ENCODE peak calls at places on chromosome 12, in six cellular contexts. One of them, this sample, is unnamed.

GRCh38 chr12:70044170-70044569 is 199.1 kb upstream of the CNOT2 start:
- DNase-seq in AG09309: no peak
- DNase-seq in ovary: no peak
- DNase-seq in fibroblast of gingiva: no peak
- DNase-seq in stimulated activated effector memory CD8-positive, alpha-beta T cell treated with anti-CD3 and anti-CD28 coated beads, Interleukin-12 subunit alpha, Interleukin-12 subunit beta, amount 100 ng/mL, for 72 hours: no peak
- DNase-seq in AG08396: no peak
- DNase-seq in this sample: no peak

GRCh38 chr12:121331268-121331667 is 20.9 kb downstream of the ANAPC5 start:
- DNase-seq in AG09309: no peak
- DNase-seq in ovary: no peak
- DNase-seq in fibroblast of gingiva: no peak
- DNase-seq in stimulated activated effector memory CD8-positive, alpha-beta T cell treated with anti-CD3 and anti-CD28 coated beads, Interleukin-12 subunit alpha, Interleukin-12 subunit beta, amount 100 ng/mL, for 72 hours: no peak
- DNase-seq in AG08396: no peak
- DNase-seq in this sample: no peak

GRCh38 chr12:109648446-109648980 is 65.1 kb upstream of the FAM222A start:
- DNase-seq in AG09309: no peak
- DNase-seq in ovary: no peak
- DNase-seq in fibroblast of gingiva: no peak
- DNase-seq in stimulated activated effector memory CD8-positive, alpha-beta T cell treated with anti-CD3 and anti-CD28 coated beads, Interleukin-12 subunit alpha, Interleukin-12 subunit beta, amount 100 ng/mL, for 72 hours: no peak
- DNase-seq in AG08396: no peak
- DNase-seq in this sample: no peak

GRCh38 chr12:59452259-59452658 is 143.6 kb upstream of the SLC16A7 start:
- DNase-seq in AG09309: peak
- DNase-seq in ovary: no peak
- DNase-seq in fibroblast of gingiva: peak
- DNase-seq in stimulated activated effector memory CD8-positive, alpha-beta T cell treated with anti-CD3 and anti-CD28 coated beads, Interleukin-12 subunit alpha, Interleukin-12 subunit beta, amount 100 ng/mL, for 72 hours: no peak
- DNase-seq in AG08396: peak
- DNase-seq in this sample: no peak

GRCh38 chr12:29149691-29150382 is 759 bp downstream of the FAR2 start:
- DNase-seq in AG09309: no peak
- DNase-seq in ovary: no peak
- DNase-seq in fibroblast of gingiva: no peak
- DNase-seq in stimulated activated effector memory CD8-positive, alpha-beta T cell treated with anti-CD3 and anti-CD28 coated beads, Interleukin-12 subunit alpha, Interleukin-12 subunit beta, amount 100 ng/mL, for 72 hours: no peak
- DNase-seq in AG08396: no peak
- DNase-seq in this sample: no peak

GRCh38 chr12:70078161-70078560 is 165.1 kb upstream of the CNOT2 start:
- DNase-seq in AG09309: no peak
- DNase-seq in ovary: no peak
- DNase-seq in fibroblast of gingiva: no peak
- DNase-seq in stimulated activated effector memory CD8-positive, alpha-beta T cell treated with anti-CD3 and anti-CD28 coated beads, Interleukin-12 subunit alpha, Interleukin-12 subunit beta, amount 100 ng/mL, for 72 hours: no peak
- DNase-seq in AG08396: no peak
- DNase-seq in this sample: no peak

GRCh38 chr12:84817297-84817696 is 95.3 kb downstream of the SLC6A15 start:
- DNase-seq in AG09309: no peak
- DNase-seq in ovary: no peak
- DNase-seq in fibroblast of gingiva: no peak
- DNase-seq in stimulated activated effector memory CD8-positive, alpha-beta T cell treated with anti-CD3 and anti-CD28 coated beads, Interleukin-12 subunit alpha, Interleukin-12 subunit beta, amount 100 ng/mL, for 72 hours: no peak
- DNase-seq in AG08396: no peak
- DNase-seq in this sample: no peak

GRCh38 chr12:61538951-61539350 is 721.3 kb upstream of the USP15 start:
- DNase-seq in AG09309: no peak
- DNase-seq in ovary: no peak
- DNase-seq in fibroblast of gingiva: no peak
- DNase-seq in stimulated activated effector memory CD8-positive, alpha-beta T cell treated with anti-CD3 and anti-CD28 coated beads, Interleukin-12 subunit alpha, Interleukin-12 subunit beta, amount 100 ng/mL, for 72 hours: no peak
- DNase-seq in AG08396: no peak
- DNase-seq in this sample: no peak

GRCh38 chr12:5503774-5504173 is 71.9 kb downstream of the NTF3 start:
- DNase-seq in AG09309: no peak
- DNase-seq in ovary: no peak
- DNase-seq in fibroblast of gingiva: no peak
- DNase-seq in stimulated activated effector memory CD8-positive, alpha-beta T cell treated with anti-CD3 and anti-CD28 coated beads, Interleukin-12 subunit alpha, Interleukin-12 subunit beta, amount 100 ng/mL, for 72 hours: no peak
- DNase-seq in AG08396: no peak
- DNase-seq in this sample: no peak

GRCh38 chr12:69655616-69656336 is 43.3 kb downstream of the BEST3 start:
- DNase-seq in AG09309: peak
- DNase-seq in ovary: no peak
- DNase-seq in fibroblast of gingiva: peak
- DNase-seq in stimulated activated effector memory CD8-positive, alpha-beta T cell treated with anti-CD3 and anti-CD28 coated beads, Interleukin-12 subunit alpha, Interleukin-12 subunit beta, amount 100 ng/mL, for 72 hours: no peak
- DNase-seq in AG08396: peak
- DNase-seq in this sample: no peak

GRCh38 chr12:107079172-107080011 is 14.0 kb downstream of the CRY1 start:
- DNase-seq in AG09309: no peak
- DNase-seq in ovary: no peak
- DNase-seq in fibroblast of gingiva: peak
- DNase-seq in stimulated activated effector memory CD8-positive, alpha-beta T cell treated with anti-CD3 and anti-CD28 coated beads, Interleukin-12 subunit alpha, Interleukin-12 subunit beta, amount 100 ng/mL, for 72 hours: no peak
- DNase-seq in AG08396: peak
- DNase-seq in this sample: no peak

GRCh38 chr12:108562348-108563134 is at the start of gene ISCU:
- DNase-seq in AG09309: peak
- DNase-seq in ovary: peak
- DNase-seq in fibroblast of gingiva: peak
- DNase-seq in stimulated activated effector memory CD8-positive, alpha-beta T cell treated with anti-CD3 and anti-CD28 coated beads, Interleukin-12 subunit alpha, Interleukin-12 subunit beta, amount 100 ng/mL, for 72 hours: peak
- DNase-seq in AG08396: peak
- DNase-seq in this sample: peak

GRCh38 chr12:29455087-29455486 is 42.4 kb downstream of the OVCH1 start:
- DNase-seq in AG09309: no peak
- DNase-seq in ovary: no peak
- DNase-seq in fibroblast of gingiva: no peak
- DNase-seq in stimulated activated effector memory CD8-positive, alpha-beta T cell treated with anti-CD3 and anti-CD28 coated beads, Interleukin-12 subunit alpha, Interleukin-12 subunit beta, amount 100 ng/mL, for 72 hours: no peak
- DNase-seq in AG08396: no peak
- DNase-seq in this sample: no peak

GRCh38 chr12:67456281-67456918 is 187.2 kb downstream of the CAND1 start:
- DNase-seq in AG09309: peak
- DNase-seq in ovary: peak
- DNase-seq in fibroblast of gingiva: peak
- DNase-seq in stimulated activated effector memory CD8-positive, alpha-beta T cell treated with anti-CD3 and anti-CD28 coated beads, Interleukin-12 subunit alpha, Interleukin-12 subunit beta, amount 100 ng/mL, for 72 hours: no peak
- DNase-seq in AG08396: no peak
- DNase-seq in this sample: no peak

GRCh38 chr12:6044082-6044481 is 80.4 kb downstream of the VWF start:
- DNase-seq in AG09309: no peak
- DNase-seq in ovary: no peak
- DNase-seq in fibroblast of gingiva: no peak
- DNase-seq in stimulated activated effector memory CD8-positive, alpha-beta T cell treated with anti-CD3 and anti-CD28 coated beads, Interleukin-12 subunit alpha, Interleukin-12 subunit beta, amount 100 ng/mL, for 72 hours: no peak
- DNase-seq in AG08396: no peak
- DNase-seq in this sample: no peak

GRCh38 chr12:132111641-132112304 is 32.3 kb downstream of the DDX51 start:
- DNase-seq in AG09309: no peak
- DNase-seq in ovary: no peak
- DNase-seq in fibroblast of gingiva: no peak
- DNase-seq in stimulated activated effector memory CD8-positive, alpha-beta T cell treated with anti-CD3 and anti-CD28 coated beads, Interleukin-12 subunit alpha, Interleukin-12 subunit beta, amount 100 ng/mL, for 72 hours: no peak
- DNase-seq in AG08396: no peak
- DNase-seq in this sample: peak

GRCh38 chr12:24083787-24084186 is 134.3 kb upstream of the SOX5 start:
- DNase-seq in AG09309: no peak
- DNase-seq in ovary: no peak
- DNase-seq in fibroblast of gingiva: no peak
- DNase-seq in stimulated activated effector memory CD8-positive, alpha-beta T cell treated with anti-CD3 and anti-CD28 coated beads, Interleukin-12 subunit alpha, Interleukin-12 subunit beta, amount 100 ng/mL, for 72 hours: no peak
- DNase-seq in AG08396: no peak
- DNase-seq in this sample: no peak

GRCh38 chr12:75683220-75683619 is 171.8 kb upstream of the KRR1 start:
- DNase-seq in AG09309: no peak
- DNase-seq in ovary: no peak
- DNase-seq in fibroblast of gingiva: no peak
- DNase-seq in stimulated activated effector memory CD8-positive, alpha-beta T cell treated with anti-CD3 and anti-CD28 coated beads, Interleukin-12 subunit alpha, Interleukin-12 subunit beta, amount 100 ng/mL, for 72 hours: no peak
- DNase-seq in AG08396: no peak
- DNase-seq in this sample: no peak

GRCh38 chr12:96908170-96908675 is 1.2 kb downstream of the NEDD1 start:
- DNase-seq in AG09309: no peak
- DNase-seq in ovary: no peak
- DNase-seq in fibroblast of gingiva: no peak
- DNase-seq in stimulated activated effector memory CD8-positive, alpha-beta T cell treated with anti-CD3 and anti-CD28 coated beads, Interleukin-12 subunit alpha, Interleukin-12 subunit beta, amount 100 ng/mL, for 72 hours: no peak
- DNase-seq in AG08396: no peak
- DNase-seq in this sample: no peak

GRCh38 chr12:128008341-128008740 is 258.6 kb upstream of the TMEM132C start:
- DNase-seq in AG09309: peak
- DNase-seq in ovary: no peak
- DNase-seq in fibroblast of gingiva: no peak
- DNase-seq in stimulated activated effector memory CD8-positive, alpha-beta T cell treated with anti-CD3 and anti-CD28 coated beads, Interleukin-12 subunit alpha, Interleukin-12 subunit beta, amount 100 ng/mL, for 72 hours: no peak
- DNase-seq in AG08396: peak
- DNase-seq in this sample: no peak

GRCh38 chr12:100553851-100554404 is 19.6 kb upstream of the GAS2L3 start:
- DNase-seq in AG09309: no peak
- DNase-seq in ovary: peak
- DNase-seq in fibroblast of gingiva: no peak
- DNase-seq in stimulated activated effector memory CD8-positive, alpha-beta T cell treated with anti-CD3 and anti-CD28 coated beads, Interleukin-12 subunit alpha, Interleukin-12 subunit beta, amount 100 ng/mL, for 72 hours: no peak
- DNase-seq in AG08396: no peak
- DNase-seq in this sample: no peak

GRCh38 chr12:50184261-50184660 is 17.1 kb upstream of the CERS5 start:
- DNase-seq in AG09309: no peak
- DNase-seq in ovary: no peak
- DNase-seq in fibroblast of gingiva: no peak
- DNase-seq in stimulated activated effector memory CD8-positive, alpha-beta T cell treated with anti-CD3 and anti-CD28 coated beads, Interleukin-12 subunit alpha, Interleukin-12 subunit beta, amount 100 ng/mL, for 72 hours: no peak
- DNase-seq in AG08396: no peak
- DNase-seq in this sample: no peak

GRCh38 chr12:27595231-27595642 is 71.2 kb downstream of the PPFIBP1 start:
- DNase-seq in AG09309: peak
- DNase-seq in ovary: peak
- DNase-seq in fibroblast of gingiva: peak
- DNase-seq in stimulated activated effector memory CD8-positive, alpha-beta T cell treated with anti-CD3 and anti-CD28 coated beads, Interleukin-12 subunit alpha, Interleukin-12 subunit beta, amount 100 ng/mL, for 72 hours: no peak
- DNase-seq in AG08396: peak
- DNase-seq in this sample: no peak

GRCh38 chr12:46627686-46628085 is 198.1 kb downstream of the SLC38A4 start:
- DNase-seq in AG09309: no peak
- DNase-seq in ovary: no peak
- DNase-seq in fibroblast of gingiva: peak
- DNase-seq in stimulated activated effector memory CD8-positive, alpha-beta T cell treated with anti-CD3 and anti-CD28 coated beads, Interleukin-12 subunit alpha, Interleukin-12 subunit beta, amount 100 ng/mL, for 72 hours: no peak
- DNase-seq in AG08396: no peak
- DNase-seq in this sample: no peak

GRCh38 chr12:69879007-69879960 is 54.3 kb downstream of the MYRFL start:
- DNase-seq in AG09309: no peak
- DNase-seq in ovary: peak
- DNase-seq in fibroblast of gingiva: peak
- DNase-seq in stimulated activated effector memory CD8-positive, alpha-beta T cell treated with anti-CD3 and anti-CD28 coated beads, Interleukin-12 subunit alpha, Interleukin-12 subunit beta, amount 100 ng/mL, for 72 hours: peak
- DNase-seq in AG08396: peak
- DNase-seq in this sample: peak

GRCh38 chr12:102508052-102508451 is 27.7 kb upstream of the IGF1 start:
- DNase-seq in AG09309: no peak
- DNase-seq in ovary: no peak
- DNase-seq in fibroblast of gingiva: no peak
- DNase-seq in stimulated activated effector memory CD8-positive, alpha-beta T cell treated with anti-CD3 and anti-CD28 coated beads, Interleukin-12 subunit alpha, Interleukin-12 subunit beta, amount 100 ng/mL, for 72 hours: no peak
- DNase-seq in AG08396: no peak
- DNase-seq in this sample: no peak

GRCh38 chr12:124865728-124866127 is 2.1 kb upstream of the SCARB1 start:
- DNase-seq in AG09309: no peak
- DNase-seq in ovary: no peak
- DNase-seq in fibroblast of gingiva: no peak
- DNase-seq in stimulated activated effector memory CD8-positive, alpha-beta T cell treated with anti-CD3 and anti-CD28 coated beads, Interleukin-12 subunit alpha, Interleukin-12 subunit beta, amount 100 ng/mL, for 72 hours: no peak
- DNase-seq in AG08396: no peak
- DNase-seq in this sample: no peak

GRCh38 chr12:84842406-84843013 is 70.1 kb downstream of the SLC6A15 start:
- DNase-seq in AG09309: peak
- DNase-seq in ovary: no peak
- DNase-seq in fibroblast of gingiva: peak
- DNase-seq in stimulated activated effector memory CD8-positive, alpha-beta T cell treated with anti-CD3 and anti-CD28 coated beads, Interleukin-12 subunit alpha, Interleukin-12 subunit beta, amount 100 ng/mL, for 72 hours: no peak
- DNase-seq in AG08396: peak
- DNase-seq in this sample: no peak

GRCh38 chr12:52206309-52207040 is 14.7 kb upstream of the KRT80 start:
- DNase-seq in AG09309: no peak
- DNase-seq in ovary: no peak
- DNase-seq in fibroblast of gingiva: no peak
- DNase-seq in stimulated activated effector memory CD8-positive, alpha-beta T cell treated with anti-CD3 and anti-CD28 coated beads, Interleukin-12 subunit alpha, Interleukin-12 subunit beta, amount 100 ng/mL, for 72 hours: no peak
- DNase-seq in AG08396: no peak
- DNase-seq in this sample: no peak

GRCh38 chr12:129028824-129029223 is 175.5 kb downstream of the GLT1D1 start:
- DNase-seq in AG09309: no peak
- DNase-seq in ovary: no peak
- DNase-seq in fibroblast of gingiva: no peak
- DNase-seq in stimulated activated effector memory CD8-positive, alpha-beta T cell treated with anti-CD3 and anti-CD28 coated beads, Interleukin-12 subunit alpha, Interleukin-12 subunit beta, amount 100 ng/mL, for 72 hours: no peak
- DNase-seq in AG08396: no peak
- DNase-seq in this sample: no peak

GRCh38 chr12:2753536-2753935 is 41.2 kb upstream of the FKBP4 start:
- DNase-seq in AG09309: no peak
- DNase-seq in ovary: no peak
- DNase-seq in fibroblast of gingiva: no peak
- DNase-seq in stimulated activated effector memory CD8-positive, alpha-beta T cell treated with anti-CD3 and anti-CD28 coated beads, Interleukin-12 subunit alpha, Interleukin-12 subunit beta, amount 100 ng/mL, for 72 hours: no peak
- DNase-seq in AG08396: no peak
- DNase-seq in this sample: no peak

GRCh38 chr12:1618489-1618888 is 10.5 kb upstream of the WNT5B start:
- DNase-seq in AG09309: no peak
- DNase-seq in ovary: no peak
- DNase-seq in fibroblast of gingiva: no peak
- DNase-seq in stimulated activated effector memory CD8-positive, alpha-beta T cell treated with anti-CD3 and anti-CD28 coated beads, Interleukin-12 subunit alpha, Interleukin-12 subunit beta, amount 100 ng/mL, for 72 hours: no peak
- DNase-seq in AG08396: no peak
- DNase-seq in this sample: no peak

GRCh38 chr12:116735951-116736599 is 1.8 kb downstream of the SPRING1 start:
- DNase-seq in AG09309: no peak
- DNase-seq in ovary: no peak
- DNase-seq in fibroblast of gingiva: no peak
- DNase-seq in stimulated activated effector memory CD8-positive, alpha-beta T cell treated with anti-CD3 and anti-CD28 coated beads, Interleukin-12 subunit alpha, Interleukin-12 subunit beta, amount 100 ng/mL, for 72 hours: no peak
- DNase-seq in AG08396: no peak
- DNase-seq in this sample: peak

GRCh38 chr12:21500786-21501257 is 613 bp downstream of the RECQL start:
- DNase-seq in AG09309: no peak
- DNase-seq in ovary: no peak
- DNase-seq in fibroblast of gingiva: no peak
- DNase-seq in stimulated activated effector memory CD8-positive, alpha-beta T cell treated with anti-CD3 and anti-CD28 coated beads, Interleukin-12 subunit alpha, Interleukin-12 subunit beta, amount 100 ng/mL, for 72 hours: no peak
- DNase-seq in AG08396: no peak
- DNase-seq in this sample: no peak

GRCh38 chr12:80268924-80269749 is 169.8 kb downstream of the OTOGL start:
- DNase-seq in AG09309: peak
- DNase-seq in ovary: no peak
- DNase-seq in fibroblast of gingiva: peak
- DNase-seq in stimulated activated effector memory CD8-positive, alpha-beta T cell treated with anti-CD3 and anti-CD28 coated beads, Interleukin-12 subunit alpha, Interleukin-12 subunit beta, amount 100 ng/mL, for 72 hours: no peak
- DNase-seq in AG08396: peak
- DNase-seq in this sample: no peak

This sample was measured in left lobe of liver.